ENCODE peak calls at places on chromosomes 13 and 19, in five cellular contexts. C is MM.1S; Y is mucosa of descending colon; V is CD4-positive, alpha-beta memory T cell; X is CD8-positive, alpha-beta memory T cell. P is an unnamed sample. For H3K36me3, the result is how much of the 10 kb centered on the place peaks cover.

GRCh38 chr19:13902993-13903555 is 2.8 kb downstream of the BRME1 start:
- DNase-seq in C (peak), Y (no peak), V (no peak), X (no peak), P (peak)

GRCh38 chr19:40444181-40445005 is at the start of gene SERTAD3:
- DNase-seq in C (peak), Y (peak), V (peak), X (peak), P (peak)

GRCh38 chr19:19385900-19386339 is 19.6 kb upstream of the GATAD2A start:
- DNase-seq in C (no peak), Y (no peak), V (no peak), X (peak), P (no peak)

GRCh38 chr13:113090806-113091205 is 14.8 kb upstream of the F7 start:
- DNase-seq in C (no peak), Y (no peak), V (no peak), X (peak), P (no peak)

GRCh38 chr19:49786432-49786831 is 19.6 kb downstream of the AP2A1 start:
- DNase-seq in C (no peak), Y (no peak), V (no peak), X (no peak), P (no peak)

GRCh38 chr19:57829316-57829715 is 783 bp upstream of the ZNF587B start:
- DNase-seq in C (no peak), Y (no peak), V (no peak), X (no peak), P (no peak)

GRCh38 chr19:8148410-8149231 is 771 bp downstream of the FBN3 start:
- DNase-seq in C (no peak), Y (peak), V (no peak), X (no peak), P (no peak)

GRCh38 chr13:38844581-38844980 is 146.1 kb downstream of the STOML3 start:
- DNase-seq in C (no peak), Y (no peak), V (no peak), X (no peak), P (no peak)

GRCh38 chr19:798415-799075 is 1.3 kb downstream of the PTBP1 start:
- DNase-seq in C (no peak), Y (peak), V (no peak), X (peak), P (peak)

GRCh38 chr13:39110518-39111097 is 72.4 kb downstream of the NHLRC3 start:
- DNase-seq in C (no peak), Y (no peak), V (no peak), X (no peak), P (no peak)

GRCh38 chr13:74132152-74132767 is 1.9 kb downstream of the KLF12 start:
- DNase-seq in C (no peak), Y (peak), V (peak), X (peak), P (peak)

GRCh38 chr13:80469841-80470378 is 129.0 kb upstream of the SPRY2 start:
- DNase-seq in C (no peak), Y (peak), V (no peak), X (no peak), P (no peak)

GRCh38 chr13:39410089-39410901 is 192.7 kb downstream of the LHFPL6 start:
- DNase-seq in C (no peak), Y (no peak), V (no peak), X (no peak), P (no peak)

GRCh38 chr13:77184455-77184854 is 142.4 kb downstream of the MYCBP2 start:
- DNase-seq in C (peak), Y (no peak), V (no peak), X (no peak), P (no peak)

GRCh38 chr13:70183041-70183440 is 74.8 kb upstream of the KLHL1 start:
- DNase-seq in C (no peak), Y (no peak), V (no peak), X (no peak), P (no peak)

GRCh38 chr19:17841371-17841809 is 6.4 kb downstream of the JAK3 start:
- DNase-seq in C (no peak), Y (no peak), V (no peak), X (no peak), P (no peak)

GRCh38 chr19:17842663-17843313 is 5.0 kb downstream of the JAK3 start:
- DNase-seq in C (no peak), Y (no peak), V (no peak), X (no peak), P (no peak)

GRCh38 chr19:17843908-17844490 is 3.8 kb downstream of the JAK3 start:
- DNase-seq in C (no peak), Y (no peak), V (no peak), X (no peak), P (no peak)

GRCh38 chr19:17843428-17843827 is 4.4 kb downstream of the JAK3 start:
- DNase-seq in C (no peak), Y (no peak), V (no peak), X (no peak), P (no peak)

DNA sequence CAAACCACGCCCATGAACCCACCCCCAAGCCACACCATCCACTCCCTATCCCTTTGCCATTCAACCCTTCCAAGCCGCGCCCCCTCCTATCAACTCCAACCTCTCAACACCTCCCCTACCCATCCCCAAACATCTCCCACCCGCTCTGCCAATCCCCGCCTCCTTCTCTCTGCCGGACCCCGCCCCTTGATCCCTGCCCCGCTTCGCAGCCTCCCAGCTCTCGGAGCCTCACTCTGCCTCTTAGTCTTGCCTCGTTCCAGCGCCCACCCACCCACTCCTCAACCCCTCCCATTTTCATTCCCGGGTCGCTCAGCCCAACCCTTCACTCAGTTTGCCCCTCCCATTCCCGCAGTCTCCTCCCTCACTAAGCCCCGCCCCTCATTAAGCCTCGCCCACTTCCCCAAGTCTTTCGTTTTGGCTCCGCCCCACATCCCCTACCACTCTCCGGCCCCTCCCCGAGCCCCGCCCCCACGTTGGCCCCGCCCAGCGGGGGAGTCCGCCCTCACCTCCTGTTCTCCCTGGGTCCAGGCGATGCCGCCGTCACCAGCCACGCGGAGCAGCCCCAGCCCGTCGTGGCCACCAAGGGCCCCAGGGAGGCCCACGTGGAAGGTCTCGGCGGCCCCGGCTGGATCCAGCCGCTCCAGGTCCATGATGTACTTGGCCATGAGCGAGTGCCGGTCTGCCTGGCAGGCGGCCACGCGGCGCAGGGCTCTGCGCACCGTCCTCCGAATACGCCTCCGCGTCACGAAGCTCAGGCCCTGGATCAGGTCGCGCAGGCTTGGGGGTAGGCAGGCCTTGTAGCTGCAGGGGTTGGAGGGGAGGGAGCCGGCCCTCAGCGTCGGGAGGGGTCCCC is 5.7 kb downstream of the JAK3 start:
- DNase-seq in C (no peak), Y (peak), V (peak), X (no peak), P (peak)
- H3K4me3 ChIP-seq in C (no peak), Y (no peak), V (no peak), X (no peak), P (no peak)

GRCh38 chr13:98436379-98436909 is 140.5 kb downstream of the STK24 start:
- DNase-seq in C (no peak), Y (no peak), V (no peak), X (no peak), P (no peak)

GRCh38 chr13:98432638-98433037 is 144.3 kb downstream of the STK24 start:
- DNase-seq in C (no peak), Y (no peak), V (no peak), X (no peak), P (no peak)

GRCh38 chr13:98435356-98435755 is 141.6 kb downstream of the STK24 start:
- DNase-seq in C (no peak), Y (no peak), V (no peak), X (no peak), P (no peak)

GRCh38 chr13:98433654-98434053 is 143.3 kb downstream of the STK24 start:
- DNase-seq in C (no peak), Y (no peak), V (no peak), X (no peak), P (no peak)

DNA sequence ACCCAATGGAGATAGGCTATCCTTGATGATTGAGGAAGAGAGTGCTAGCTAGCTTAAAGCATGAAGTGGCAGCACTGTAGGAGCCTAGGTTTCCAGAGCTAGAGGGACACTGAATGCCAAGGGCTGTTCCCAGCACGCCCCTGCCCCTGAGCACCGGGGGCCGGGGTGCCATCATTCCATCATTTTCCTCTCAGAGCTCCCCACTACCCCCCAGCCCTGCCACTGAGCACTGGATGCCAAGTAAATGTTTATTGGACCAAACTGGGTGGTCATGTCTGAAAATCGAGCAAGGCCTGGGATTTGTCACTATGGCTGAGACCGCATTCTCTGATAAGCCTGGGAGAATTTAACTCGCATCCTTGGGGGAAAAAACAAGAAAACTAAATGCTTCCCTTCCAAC is 142.8 kb downstream of the STK24 start:
- DNase-seq in C (no peak), Y (no peak), V (no peak), X (no peak), P (no peak)
- H3K36me3 ChIP-seq in C (under half), Y (under half), V (under half), X (under half), P (under half)

DNA sequence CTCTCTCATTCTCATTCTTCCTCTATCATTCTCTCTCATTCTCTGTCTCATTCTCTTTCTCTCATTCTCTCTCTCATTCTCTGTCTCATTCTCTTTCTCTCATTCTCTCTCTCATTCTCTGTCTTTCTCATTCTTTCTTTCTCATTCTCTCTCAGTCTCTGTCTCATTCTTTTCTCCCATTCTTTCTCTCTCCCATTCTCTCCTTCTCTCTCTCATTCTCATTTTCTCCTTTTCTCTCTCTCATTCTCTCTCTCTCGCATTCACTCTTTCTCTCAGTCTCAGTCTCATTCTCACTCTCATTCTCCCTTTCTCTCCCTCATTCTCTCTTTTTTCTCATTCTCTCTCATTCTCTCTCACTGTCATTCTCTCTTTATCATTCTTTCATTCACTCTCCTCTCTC is 152.0 kb upstream of the UQCRFS1 start:
- DNase-seq in C (no peak), Y (no peak), V (no peak), X (no peak), P (no peak)
- H3K4me3 ChIP-seq in C (no peak), Y (no peak), V (no peak), X (no peak), P (no peak)

DNA sequence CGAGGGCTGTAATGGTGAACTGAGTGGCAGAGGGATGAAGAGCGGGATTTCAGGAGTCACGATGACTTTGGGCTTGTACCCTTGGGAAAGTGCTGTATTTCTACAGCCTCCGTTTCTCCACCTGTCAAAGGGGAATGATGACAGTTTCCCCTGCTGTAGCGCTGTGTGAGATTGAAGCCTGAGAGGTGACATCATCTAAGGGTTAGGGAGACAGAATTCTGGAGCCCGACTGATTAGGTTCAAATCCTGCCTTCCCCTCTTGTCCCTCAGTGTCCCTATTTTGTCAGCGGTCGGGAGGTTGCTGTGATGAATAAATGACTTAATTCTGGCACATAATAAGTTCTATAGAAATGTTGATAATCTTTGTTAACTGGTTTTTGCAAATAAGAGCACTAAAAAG is 693 bp downstream of the MRPL4 start:
- DNase-seq in C (no peak), Y (no peak), V (no peak), X (no peak), P (no peak)
- H3K36me3 ChIP-seq in C (under half), Y (under half), V (under half), X (under half), P (under half)

DNA sequence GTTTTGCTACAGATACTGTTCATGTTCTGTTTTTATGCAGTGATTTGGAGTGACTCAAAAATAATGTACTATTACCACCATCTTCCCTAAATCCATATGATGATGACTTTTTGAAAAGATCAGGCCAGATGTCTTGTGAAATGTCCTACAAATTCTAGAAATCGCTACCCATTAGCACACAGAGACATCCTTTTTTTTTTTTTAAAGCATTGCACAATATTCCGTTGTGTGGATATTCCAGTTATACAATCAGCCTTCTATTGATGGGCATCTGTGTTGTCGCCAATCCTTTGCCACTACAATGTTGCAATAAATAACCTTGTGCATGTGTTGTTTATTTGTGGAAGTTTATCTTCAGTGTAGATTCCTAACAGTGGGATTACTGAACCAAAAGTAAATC is 24.5 kb downstream of the ZDHHC20 start:
- DNase-seq in C (no peak), Y (no peak), V (no peak), X (no peak), P (no peak)
- H3K4me3 ChIP-seq in C (no peak), Y (no peak), V (no peak), X (no peak), P (no peak)

GRCh38 chr19:36577271-36577996 is 4.3 kb upstream of the ZNF529 start:
- DNase-seq in C (no peak), Y (no peak), V (no peak), X (no peak), P (no peak)
- H3K36me3 ChIP-seq in C (under half), Y (under half), V (under half), X (under half), P (half or more)

DNA sequence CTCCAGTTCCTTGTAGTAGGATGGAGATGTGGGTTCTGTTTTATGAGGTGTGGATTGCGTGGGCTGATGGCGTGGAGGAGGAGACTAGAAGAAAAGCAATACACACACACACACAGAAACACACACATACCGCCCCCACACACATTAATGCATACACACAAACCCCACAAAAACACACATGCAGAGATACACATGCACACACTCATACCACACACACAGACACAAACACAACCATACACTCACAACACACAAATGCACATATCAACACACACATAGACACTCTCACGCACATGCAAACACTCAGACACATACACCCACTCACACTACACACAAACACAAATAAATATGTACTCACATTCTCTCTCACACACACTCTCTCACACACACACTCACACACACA is 75.7 kb upstream of the UBL3 start:
- DNase-seq in C (no peak), Y (no peak), V (no peak), X (no peak), P (no peak)
- H3K4me3 ChIP-seq in C (no peak), Y (no peak), V (no peak), X (no peak), P (no peak)